ENCODE peak calls at places on chromosomes 6 and 20, in six cellular contexts. L is Panc1, A is HCT116, E is SK-N-SH, O is stomach, T is K562. Z is an unnamed sample.

GRCh38 chr20:3744806-3745685 is 12.6 kb downstream of the HSPA12B start:
- DNase-seq in L (peak; percentile 78), A (peak; percentile 88), E (peak; percentile 90), O (peak; percentile 80), T (peak; percentile 97), Z (peak; percentile 88)

GRCh38 chr6:5943591-5943990 is 63.1 kb downstream of the NRN1 start:
- DNase-seq in L (no peak), A (no peak), E (no peak), O (no peak), T (no peak), Z (no peak)

GRCh38 chr20:58486207-58486606 is 29.0 kb downstream of the APCDD1L start:
- DNase-seq in L (no peak), A (no peak), E (no peak), O (no peak), T (no peak), Z (no peak)

GRCh38 chr20:25750765-25751696 is 54.4 kb upstream of the ZNF337 start:
- DNase-seq in L (peak; percentile 7), A (no peak), E (peak; percentile 83), O (peak; percentile 58), T (peak; percentile 75), Z (peak; percentile 86)

GRCh38 chr6:54878705-54879104 is 32.1 kb downstream of the FAM83B start:
- DNase-seq in L (peak; percentile 24), A (no peak), E (no peak), O (no peak), T (no peak), Z (no peak)

GRCh38 chr20:21496452-21496851 is 17.4 kb downstream of the NKX2-2 start:
- DNase-seq in L (no peak), A (no peak), E (no peak), O (no peak), T (no peak), Z (no peak)

GRCh38 chr6:139029470-139030210 is 1.1 kb downstream of the ABRACL start:
- DNase-seq in L (no peak), A (no peak), E (no peak), O (peak; percentile 69), T (peak; percentile 29), Z (no peak)

GRCh38 chr6:4522453-4522852 is 253.8 kb upstream of the CDYL start:
- DNase-seq in L (no peak), A (no peak), E (no peak), O (no peak), T (no peak), Z (no peak)

GRCh38 chr6:116948535-116949304 is 71.7 kb downstream of the RFX6 start:
- DNase-seq in L (no peak), A (no peak), E (no peak), O (no peak), T (no peak), Z (no peak)

GRCh38 chr6:53827485-53827884 is 32.7 kb downstream of the LRRC1 start:
- DNase-seq in L (no peak), A (no peak), E (no peak), O (no peak), T (no peak), Z (no peak)

GRCh38 chr6:13375360-13375878 is 47.1 kb upstream of the TBC1D7 start:
- DNase-seq in L (no peak), A (no peak), E (no peak), O (no peak), T (no peak), Z (no peak)

GRCh38 chr20:2942439-2942838 is 69.2 kb downstream of the PTPRA start:
- DNase-seq in L (no peak), A (no peak), E (no peak), O (no peak), T (no peak), Z (no peak)

GRCh38 chr20:41218466-41218865 is 81.1 kb downstream of the PLCG1 start:
- DNase-seq in L (no peak), A (no peak), E (no peak), O (no peak), T (no peak), Z (no peak)

GRCh38 chr6:136108591-136108990 is 141.5 kb downstream of the MTFR2 start:
- DNase-seq in L (no peak), A (no peak), E (no peak), O (no peak), T (no peak), Z (no peak)

GRCh38 chr6:145924600-145924999 is 39.6 kb downstream of the SHPRH start:
- DNase-seq in L (no peak), A (no peak), E (no peak), O (no peak), T (no peak), Z (no peak)

GRCh38 chr6:105993341-105993740 is 92.8 kb upstream of the PRDM1 start:
- DNase-seq in L (no peak), A (no peak), E (no peak), O (no peak), T (no peak), Z (no peak)

GRCh38 chr6:109978174-109979032 is at the start of gene GPR6:
- DNase-seq in L (no peak), A (no peak), E (peak; percentile 76), O (peak; percentile 59), T (peak; percentile 56), Z (peak; percentile 83)

GRCh38 chr20:7637184-7637583 is 303.1 kb downstream of the HAO1 start:
- DNase-seq in L (no peak), A (no peak), E (no peak), O (no peak), T (no peak), Z (no peak)

DNA sequence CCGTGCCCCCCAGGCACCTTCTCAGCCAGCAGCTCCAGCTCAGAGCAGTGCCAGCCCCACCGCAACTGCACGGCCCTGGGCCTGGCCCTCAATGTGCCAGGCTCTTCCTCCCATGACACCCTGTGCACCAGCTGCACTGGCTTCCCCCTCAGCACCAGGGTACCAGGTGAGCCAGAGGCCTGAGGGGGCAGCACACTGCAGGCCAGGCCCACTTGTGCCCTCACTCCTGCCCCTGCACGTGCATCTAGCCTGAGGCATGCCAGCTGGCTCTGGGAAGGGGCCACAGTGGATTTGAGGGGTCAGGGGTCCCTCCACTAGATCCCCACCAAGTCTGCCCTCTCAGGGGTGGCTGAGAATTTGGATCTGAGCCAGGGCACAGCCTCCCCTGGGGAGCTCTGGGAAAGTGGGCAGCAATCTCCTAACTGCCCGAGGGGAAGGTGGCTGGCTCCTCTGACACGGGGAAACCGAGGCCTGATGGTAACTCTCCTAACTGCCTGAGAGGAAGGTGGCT is 960 bp downstream of the TNFRSF6B start:
- DNase-seq in L (no peak), A (no peak), E (peak; percentile 73), O (no peak), T (peak; percentile 11), Z (peak; percentile 77)
- H3K4me3 ChIP-seq in L (no peak overlapping the region), A (peak overlapping the region; percentile 69), E (peak overlapping the region; percentile 25), O (no peak overlapping the region), T (no peak overlapping the region), Z (peak overlapping the region; percentile 54)

GRCh38 chr6:159953091-159953581 is 15.7 kb upstream of the IGF2R start:
- DNase-seq in L (no peak), A (no peak), E (no peak), O (peak; percentile 36), T (no peak), Z (peak; percentile 84)
- TF ChIP-seq POLR2AphosphoS5 in L (no peak), A (no peak), E (no peak), O (no peak), T (no peak), Z (peak; percentile 64)

DNA sequence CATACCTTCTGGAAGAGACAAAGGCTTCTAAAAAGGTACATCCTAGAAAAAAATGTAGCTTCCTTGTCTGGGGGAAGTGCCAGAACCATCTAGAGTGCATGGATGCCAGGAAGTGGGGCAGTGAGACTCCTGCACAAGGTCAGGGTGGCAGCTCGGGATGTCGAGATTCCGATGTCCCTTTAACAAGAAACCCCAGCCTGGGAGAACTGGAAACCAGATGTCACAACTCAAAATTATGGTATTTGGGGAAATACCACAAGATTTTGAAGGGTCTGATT is 168.4 kb downstream of the ZDHHC14 start:
- DNase-seq in L (no peak), A (no peak), E (no peak), O (no peak), T (no peak), Z (no peak)
- H3K4me3 ChIP-seq in L (no peak overlapping the region), A (no peak overlapping the region), E (no peak overlapping the region), O (no peak overlapping the region), T (no peak overlapping the region), Z (peak overlapping the region; percentile 24)

GRCh38 chr20:62928246-62928939 is 2.1 kb upstream of the DIDO1 start:
- DNase-seq in L (no peak), A (no peak), E (no peak), O (no peak), T (no peak), Z (peak; percentile 77)
- TF ChIP-seq POLR2AphosphoS5 in L (no peak), A (no peak), E (no peak), O (no peak), T (no peak), Z (peak; percentile 40)

GRCh38 chr6:134170844-134171243 is 118.4 kb upstream of the SLC2A12 start:
- DNase-seq in L (no peak), A (no peak), E (no peak), O (no peak), T (no peak), Z (no peak)

GRCh38 chr6:134173007-134173690 is 120.7 kb upstream of the SLC2A12 start:
- DNase-seq in L (no peak), A (no peak), E (no peak), O (no peak), T (no peak), Z (no peak)

GRCh38 chr6:134172020-134172766 is 119.8 kb upstream of the SLC2A12 start:
- DNase-seq in L (no peak), A (no peak), E (no peak), O (no peak), T (no peak), Z (no peak)

GRCh38 chr6:134169881-134170486 is 117.6 kb upstream of the SLC2A12 start:
- DNase-seq in L (no peak), A (no peak), E (no peak), O (no peak), T (no peak), Z (no peak)

DNA sequence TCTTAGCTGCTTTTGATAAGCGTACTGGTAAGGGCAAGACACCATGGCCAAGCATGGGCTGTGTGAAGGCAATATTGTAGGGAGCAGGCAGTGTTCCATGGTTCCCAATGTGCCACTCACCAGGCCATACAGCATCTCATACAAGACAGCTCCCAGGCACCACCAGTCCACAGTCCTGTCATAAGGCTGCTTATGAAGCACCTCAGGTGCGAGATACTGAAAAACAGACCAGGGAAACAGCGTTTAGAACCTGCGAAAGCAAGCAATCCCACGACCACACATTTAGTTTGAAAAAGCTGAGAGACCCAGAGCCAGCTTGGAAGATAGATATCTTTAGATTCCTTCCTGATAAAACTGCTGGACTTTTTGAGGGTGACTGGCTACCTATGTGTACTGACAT is 119.1 kb upstream of the SLC2A12 start:
- DNase-seq in L (no peak), A (no peak), E (no peak), O (no peak), T (no peak), Z (no peak)
- H3K4me3 ChIP-seq in L (no peak overlapping the region), A (no peak overlapping the region), E (peak overlapping the region; percentile 76), O (peak overlapping the region; percentile 79), T (no peak overlapping the region), Z (peak overlapping the region; percentile 81)

GRCh38 chr6:30744054-30744805 is at the start of gene IER3:
- DNase-seq in L (peak; percentile 89), A (peak; percentile 96), E (no peak), O (peak; percentile 92), T (peak; percentile 86), Z (peak; percentile 95)
- TF ChIP-seq POLR2AphosphoS5 in L (peak; percentile 100), A (peak; percentile 99), E (peak; percentile 94), O (peak; percentile 99), T (peak; percentile 97), Z (peak; percentile 93)